ENCODE peak calls at places on chromosomes 11 and 22, in nine cellular contexts. One of them, this sample, is unnamed.

GRCh38 chr22:50737728-50738648 is at the start of gene ACR:
- DNase-seq in Calu3: no peak
- DNase-seq in ACHN: no peak
- DNase-seq in IMR-90: no peak
- DNase-seq in H4: no peak
- DNase-seq in NCI-H1417: no peak
- DNase-seq in stimulated activated CD4-positive, alpha-beta T cell treated with anti-CD3 and anti-CD28 coated beads, Interleukin-4, amount 100 ng/mL, for 4 hours: no peak
- DNase-seq in GM12891: no peak
- DNase-seq in iris pigment epithelial cell: no peak
- DNase-seq in this sample: no peak

GRCh38 chr11:47768090-47768620 is 1.0 kb upstream of the FNBP4 start:
- DNase-seq in ACHN: peak
- DNase-seq in stimulated activated CD4-positive, alpha-beta T cell treated with anti-CD3 and anti-CD28 coated beads, Interleukin-4, amount 100 ng/mL, for 4 hours: peak
- DNase-seq in GM12891: no peak
- DNase-seq in Calu3: peak
- DNase-seq in NCI-H1417: peak
- DNase-seq in iris pigment epithelial cell: peak
- DNase-seq in IMR-90: peak
- DNase-seq in H4: peak
- DNase-seq in this sample: no peak

GRCh38 chr22:50218996-50219727 is 18.4 kb downstream of the SELENOO start:
- DNase-seq in iris pigment epithelial cell: peak
- DNase-seq in H4: peak
- DNase-seq in stimulated activated CD4-positive, alpha-beta T cell treated with anti-CD3 and anti-CD28 coated beads, Interleukin-4, amount 100 ng/mL, for 4 hours: no peak
- DNase-seq in GM12891: no peak
- DNase-seq in Calu3: no peak
- DNase-seq in IMR-90: peak
- DNase-seq in NCI-H1417: peak
- DNase-seq in ACHN: peak
- DNase-seq in this sample: peak

GRCh38 chr11:10885703-10886363 is 28.0 kb upstream of the ZBED5 start:
- DNase-seq in IMR-90: peak
- DNase-seq in NCI-H1417: no peak
- DNase-seq in ACHN: no peak
- DNase-seq in iris pigment epithelial cell: peak
- DNase-seq in stimulated activated CD4-positive, alpha-beta T cell treated with anti-CD3 and anti-CD28 coated beads, Interleukin-4, amount 100 ng/mL, for 4 hours: no peak
- DNase-seq in H4: no peak
- DNase-seq in GM12891: no peak
- DNase-seq in Calu3: no peak
- DNase-seq in this sample: no peak

GRCh38 chr11:102946237-102946636 is 9.3 kb downstream of the MMP13 start:
- DNase-seq in NCI-H1417: no peak
- DNase-seq in GM12891: no peak
- DNase-seq in ACHN: no peak
- DNase-seq in iris pigment epithelial cell: peak
- DNase-seq in H4: no peak
- DNase-seq in Calu3: no peak
- DNase-seq in stimulated activated CD4-positive, alpha-beta T cell treated with anti-CD3 and anti-CD28 coated beads, Interleukin-4, amount 100 ng/mL, for 4 hours: no peak
- DNase-seq in IMR-90: no peak
- DNase-seq in this sample: no peak

GRCh38 chr11:64534391-64534801 is 56.6 kb upstream of the SLC22A12 start:
- DNase-seq in iris pigment epithelial cell: no peak
- DNase-seq in stimulated activated CD4-positive, alpha-beta T cell treated with anti-CD3 and anti-CD28 coated beads, Interleukin-4, amount 100 ng/mL, for 4 hours: no peak
- DNase-seq in NCI-H1417: no peak
- DNase-seq in ACHN: no peak
- DNase-seq in Calu3: no peak
- DNase-seq in GM12891: no peak
- DNase-seq in H4: no peak
- DNase-seq in IMR-90: no peak
- DNase-seq in this sample: no peak

GRCh38 chr11:62791501-62792192 is at the start of gene TMEM223:
- DNase-seq in iris pigment epithelial cell: peak
- DNase-seq in GM12891: peak
- DNase-seq in NCI-H1417: peak
- DNase-seq in ACHN: peak
- DNase-seq in H4: peak
- DNase-seq in Calu3: peak
- DNase-seq in IMR-90: peak
- DNase-seq in stimulated activated CD4-positive, alpha-beta T cell treated with anti-CD3 and anti-CD28 coated beads, Interleukin-4, amount 100 ng/mL, for 4 hours: peak
- DNase-seq in this sample: peak

GRCh38 chr11:74325649-74326645 is 14.5 kb upstream of the P4HA3 start:
- DNase-seq in ACHN: no peak
- DNase-seq in IMR-90: peak
- DNase-seq in NCI-H1417: no peak
- DNase-seq in H4: peak
- DNase-seq in Calu3: no peak
- DNase-seq in iris pigment epithelial cell: peak
- DNase-seq in GM12891: no peak
- DNase-seq in stimulated activated CD4-positive, alpha-beta T cell treated with anti-CD3 and anti-CD28 coated beads, Interleukin-4, amount 100 ng/mL, for 4 hours: no peak
- DNase-seq in this sample: no peak

GRCh38 chr22:32761251-32761903 is 40.1 kb upstream of the TIMP3 start:
- DNase-seq in iris pigment epithelial cell: peak
- DNase-seq in NCI-H1417: no peak
- DNase-seq in IMR-90: peak
- DNase-seq in Calu3: peak
- DNase-seq in GM12891: no peak
- DNase-seq in ACHN: no peak
- DNase-seq in stimulated activated CD4-positive, alpha-beta T cell treated with anti-CD3 and anti-CD28 coated beads, Interleukin-4, amount 100 ng/mL, for 4 hours: no peak
- DNase-seq in H4: peak
- DNase-seq in this sample: no peak

GRCh38 chr11:83061883-83062282 is 9.8 kb downstream of the RAB30 start:
- DNase-seq in NCI-H1417: no peak
- DNase-seq in Calu3: no peak
- DNase-seq in H4: no peak
- DNase-seq in IMR-90: no peak
- DNase-seq in ACHN: no peak
- DNase-seq in stimulated activated CD4-positive, alpha-beta T cell treated with anti-CD3 and anti-CD28 coated beads, Interleukin-4, amount 100 ng/mL, for 4 hours: no peak
- DNase-seq in iris pigment epithelial cell: no peak
- DNase-seq in GM12891: peak
- DNase-seq in this sample: no peak

GRCh38 chr11:3115321-3115720 is 49.8 kb downstream of the OSBPL5 start:
- DNase-seq in stimulated activated CD4-positive, alpha-beta T cell treated with anti-CD3 and anti-CD28 coated beads, Interleukin-4, amount 100 ng/mL, for 4 hours: no peak
- DNase-seq in H4: no peak
- DNase-seq in ACHN: no peak
- DNase-seq in GM12891: no peak
- DNase-seq in Calu3: no peak
- DNase-seq in NCI-H1417: no peak
- DNase-seq in iris pigment epithelial cell: peak
- DNase-seq in IMR-90: no peak
- DNase-seq in this sample: no peak

GRCh38 chr11:28529046-28529445 is 420.9 kb downstream of the METTL15 start:
- DNase-seq in stimulated activated CD4-positive, alpha-beta T cell treated with anti-CD3 and anti-CD28 coated beads, Interleukin-4, amount 100 ng/mL, for 4 hours: no peak
- DNase-seq in NCI-H1417: no peak
- DNase-seq in Calu3: no peak
- DNase-seq in iris pigment epithelial cell: peak
- DNase-seq in H4: peak
- DNase-seq in ACHN: no peak
- DNase-seq in GM12891: no peak
- DNase-seq in IMR-90: peak
- DNase-seq in this sample: no peak

GRCh38 chr11:109783842-109784241 is 309.4 kb upstream of the ZC3H12C start:
- DNase-seq in Calu3: no peak
- DNase-seq in H4: no peak
- DNase-seq in GM12891: no peak
- DNase-seq in ACHN: no peak
- DNase-seq in stimulated activated CD4-positive, alpha-beta T cell treated with anti-CD3 and anti-CD28 coated beads, Interleukin-4, amount 100 ng/mL, for 4 hours: no peak
- DNase-seq in iris pigment epithelial cell: no peak
- DNase-seq in IMR-90: no peak
- DNase-seq in NCI-H1417: peak
- DNase-seq in this sample: no peak

GRCh38 chr11:20351151-20351550 is 12.4 kb upstream of the HTATIP2 start:
- DNase-seq in GM12891: no peak
- DNase-seq in NCI-H1417: no peak
- DNase-seq in IMR-90: no peak
- DNase-seq in iris pigment epithelial cell: no peak
- DNase-seq in H4: no peak
- DNase-seq in Calu3: peak
- DNase-seq in ACHN: no peak
- DNase-seq in stimulated activated CD4-positive, alpha-beta T cell treated with anti-CD3 and anti-CD28 coated beads, Interleukin-4, amount 100 ng/mL, for 4 hours: no peak
- DNase-seq in this sample: no peak

GRCh38 chr11:94574193-94574961 is 7.2 kb downstream of the PIWIL4 start:
- DNase-seq in iris pigment epithelial cell: peak
- DNase-seq in NCI-H1417: no peak
- DNase-seq in stimulated activated CD4-positive, alpha-beta T cell treated with anti-CD3 and anti-CD28 coated beads, Interleukin-4, amount 100 ng/mL, for 4 hours: no peak
- DNase-seq in Calu3: no peak
- DNase-seq in H4: peak
- DNase-seq in GM12891: no peak
- DNase-seq in IMR-90: peak
- DNase-seq in ACHN: no peak
- DNase-seq in this sample: no peak

GRCh38 chr22:38802671-38803121 is 8.8 kb upstream of the DNAL4 start:
- DNase-seq in iris pigment epithelial cell: peak
- DNase-seq in stimulated activated CD4-positive, alpha-beta T cell treated with anti-CD3 and anti-CD28 coated beads, Interleukin-4, amount 100 ng/mL, for 4 hours: no peak
- DNase-seq in IMR-90: peak
- DNase-seq in H4: peak
- DNase-seq in ACHN: peak
- DNase-seq in Calu3: peak
- DNase-seq in GM12891: no peak
- DNase-seq in NCI-H1417: peak
- DNase-seq in this sample: peak

GRCh38 chr11:86740628-86741488 is 59.5 kb upstream of the PRSS23 start:
- DNase-seq in GM12891: no peak
- DNase-seq in IMR-90: peak
- DNase-seq in NCI-H1417: no peak
- DNase-seq in H4: peak
- DNase-seq in iris pigment epithelial cell: peak
- DNase-seq in stimulated activated CD4-positive, alpha-beta T cell treated with anti-CD3 and anti-CD28 coated beads, Interleukin-4, amount 100 ng/mL, for 4 hours: no peak
- DNase-seq in Calu3: peak
- DNase-seq in ACHN: peak
- DNase-seq in this sample: peak

GRCh38 chr11:123536690-123537437 is 106.8 kb downstream of the GRAMD1B start:
- DNase-seq in H4: peak
- DNase-seq in iris pigment epithelial cell: no peak
- DNase-seq in ACHN: no peak
- DNase-seq in Calu3: no peak
- DNase-seq in GM12891: no peak
- DNase-seq in NCI-H1417: no peak
- DNase-seq in IMR-90: no peak
- DNase-seq in stimulated activated CD4-positive, alpha-beta T cell treated with anti-CD3 and anti-CD28 coated beads, Interleukin-4, amount 100 ng/mL, for 4 hours: no peak
- DNase-seq in this sample: no peak

GRCh38 chr22:36280379-36280778 is 27.4 kb downstream of the APOL1 start:
- DNase-seq in IMR-90: peak
- DNase-seq in ACHN: no peak
- DNase-seq in stimulated activated CD4-positive, alpha-beta T cell treated with anti-CD3 and anti-CD28 coated beads, Interleukin-4, amount 100 ng/mL, for 4 hours: no peak
- DNase-seq in GM12891: no peak
- DNase-seq in iris pigment epithelial cell: no peak
- DNase-seq in Calu3: no peak
- DNase-seq in NCI-H1417: no peak
- DNase-seq in H4: no peak
- DNase-seq in this sample: no peak

GRCh38 chr11:122207921-122208764 is 92.1 kb upstream of the BLID start:
- DNase-seq in ACHN: no peak
- DNase-seq in NCI-H1417: no peak
- DNase-seq in H4: no peak
- DNase-seq in iris pigment epithelial cell: peak
- DNase-seq in Calu3: no peak
- DNase-seq in stimulated activated CD4-positive, alpha-beta T cell treated with anti-CD3 and anti-CD28 coated beads, Interleukin-4, amount 100 ng/mL, for 4 hours: no peak
- DNase-seq in IMR-90: peak
- DNase-seq in GM12891: no peak
- DNase-seq in this sample: no peak

GRCh38 chr11:42315267-42315666 is 855.8 kb upstream of the LRRC4C start:
- DNase-seq in NCI-H1417: no peak
- DNase-seq in Calu3: no peak
- DNase-seq in GM12891: no peak
- DNase-seq in IMR-90: no peak
- DNase-seq in iris pigment epithelial cell: no peak
- DNase-seq in H4: peak
- DNase-seq in ACHN: no peak
- DNase-seq in stimulated activated CD4-positive, alpha-beta T cell treated with anti-CD3 and anti-CD28 coated beads, Interleukin-4, amount 100 ng/mL, for 4 hours: no peak
- DNase-seq in this sample: no peak

GRCh38 chr11:104572279-104572678 is 326.0 kb downstream of the CASP12 start:
- DNase-seq in IMR-90: peak
- DNase-seq in NCI-H1417: no peak
- DNase-seq in H4: no peak
- DNase-seq in stimulated activated CD4-positive, alpha-beta T cell treated with anti-CD3 and anti-CD28 coated beads, Interleukin-4, amount 100 ng/mL, for 4 hours: no peak
- DNase-seq in iris pigment epithelial cell: peak
- DNase-seq in Calu3: no peak
- DNase-seq in ACHN: no peak
- DNase-seq in GM12891: no peak
- DNase-seq in this sample: no peak

GRCh38 chr22:40624770-40625169 is 11.7 kb downstream of the MRTFA start:
- DNase-seq in H4: no peak
- DNase-seq in Calu3: no peak
- DNase-seq in NCI-H1417: no peak
- DNase-seq in GM12891: no peak
- DNase-seq in iris pigment epithelial cell: no peak
- DNase-seq in ACHN: peak
- DNase-seq in IMR-90: no peak
- DNase-seq in stimulated activated CD4-positive, alpha-beta T cell treated with anti-CD3 and anti-CD28 coated beads, Interleukin-4, amount 100 ng/mL, for 4 hours: no peak
- DNase-seq in this sample: no peak

GRCh38 chr22:49066619-49067018 is 761.1 kb downstream of the BRD1 start:
- DNase-seq in IMR-90: no peak
- DNase-seq in ACHN: no peak
- DNase-seq in H4: no peak
- DNase-seq in NCI-H1417: no peak
- DNase-seq in Calu3: no peak
- DNase-seq in GM12891: no peak
- DNase-seq in stimulated activated CD4-positive, alpha-beta T cell treated with anti-CD3 and anti-CD28 coated beads, Interleukin-4, amount 100 ng/mL, for 4 hours: no peak
- DNase-seq in iris pigment epithelial cell: no peak
- DNase-seq in this sample: no peak

GRCh38 chr22:48257690-48258065 is 1495.2 kb downstream of the TBC1D22A start:
- DNase-seq in Calu3: no peak
- DNase-seq in H4: no peak
- DNase-seq in ACHN: no peak
- DNase-seq in GM12891: no peak
- DNase-seq in stimulated activated CD4-positive, alpha-beta T cell treated with anti-CD3 and anti-CD28 coated beads, Interleukin-4, amount 100 ng/mL, for 4 hours: no peak
- DNase-seq in IMR-90: no peak
- DNase-seq in iris pigment epithelial cell: no peak
- DNase-seq in NCI-H1417: no peak
- DNase-seq in this sample: no peak